ENCODE peak calls at places on chromosomes 13 and 19, in ten cellular contexts. B, H, G, V, X, T, W, J, Y and N are unnamed samples.

GRCh38 chr19:3798137-3798536 is 12.0 kb upstream of the MATK start:
- DNase-seq in B (no peak), H (no peak), G (no peak), V (no peak), X (no peak), T (no peak), W (peak), J (no peak), Y (no peak), N (no peak)

GRCh38 chr19:9494096-9494495 is 4.3 kb downstream of the ZNF560 start:
- DNase-seq in B (no peak), H (no peak), G (no peak), V (no peak), X (no peak), T (no peak), W (no peak), J (no peak), Y (no peak), N (no peak)

GRCh38 chr13:27006519-27007161 is 165.0 kb downstream of the USP12 start:
- DNase-seq in B (no peak), H (peak), G (no peak), V (no peak), X (no peak), T (peak), W (peak), J (no peak), Y (no peak), N (no peak)

GRCh38 chr19:10431254-10431942 is 11.1 kb downstream of the PDE4A start:
- DNase-seq in B (no peak), H (peak), G (no peak), V (no peak), X (no peak), T (peak), W (peak), J (no peak), Y (no peak), N (no peak)

GRCh38 chr13:23963947-23964346 is 66.6 kb upstream of the C1QTNF9B start:
- DNase-seq in B (no peak), H (no peak), G (no peak), V (no peak), X (no peak), T (no peak), W (no peak), J (no peak), Y (no peak), N (no peak)

GRCh38 chr19:23075031-23075733 is 41.6 kb upstream of the ZNF730 start:
- DNase-seq in B (peak), H (peak), G (no peak), V (peak), X (peak), T (peak), W (peak), J (peak), Y (peak), N (peak)

GRCh38 chr19:29612121-29612520 is 6.0 kb downstream of the POP4 start:
- DNase-seq in B (no peak), H (no peak), G (no peak), V (no peak), X (no peak), T (peak), W (no peak), J (no peak), Y (no peak), N (no peak)

GRCh38 chr19:16208064-16208759 is 10.5 kb downstream of the AP1M1 start:
- DNase-seq in B (no peak), H (no peak), G (no peak), V (peak), X (no peak), T (no peak), W (no peak), J (no peak), Y (no peak), N (no peak)

DNA sequence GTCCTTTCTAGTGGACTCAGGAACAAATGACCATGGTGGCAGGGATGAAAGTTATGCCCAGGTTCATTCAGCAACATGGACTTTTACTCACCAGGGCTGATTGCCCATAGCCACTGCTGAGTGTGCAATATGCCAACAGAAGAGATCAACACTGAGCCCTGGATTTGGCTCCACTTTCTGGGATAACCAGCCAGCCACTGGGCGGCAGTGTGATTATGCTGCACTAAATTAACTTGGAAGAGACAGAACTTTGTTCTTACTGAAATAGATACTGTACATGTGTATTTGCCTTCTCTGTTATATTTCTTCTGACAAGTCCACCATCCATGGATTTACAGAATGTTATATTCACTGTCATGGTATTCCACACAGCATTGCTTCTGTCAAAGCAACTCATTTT is 257.4 kb downstream of the TDRD3 start:
- DNase-seq in B (peak), H (peak), G (no peak), V (no peak), X (peak), T (no peak), W (peak), J (no peak), Y (peak), N (no peak)
- TF ChIP-seq CTCF in B (peak), H (peak), G (no peak), V (peak), X (no peak), T (no peak), W (peak), J (no peak), Y (peak), N (peak)

DNA sequence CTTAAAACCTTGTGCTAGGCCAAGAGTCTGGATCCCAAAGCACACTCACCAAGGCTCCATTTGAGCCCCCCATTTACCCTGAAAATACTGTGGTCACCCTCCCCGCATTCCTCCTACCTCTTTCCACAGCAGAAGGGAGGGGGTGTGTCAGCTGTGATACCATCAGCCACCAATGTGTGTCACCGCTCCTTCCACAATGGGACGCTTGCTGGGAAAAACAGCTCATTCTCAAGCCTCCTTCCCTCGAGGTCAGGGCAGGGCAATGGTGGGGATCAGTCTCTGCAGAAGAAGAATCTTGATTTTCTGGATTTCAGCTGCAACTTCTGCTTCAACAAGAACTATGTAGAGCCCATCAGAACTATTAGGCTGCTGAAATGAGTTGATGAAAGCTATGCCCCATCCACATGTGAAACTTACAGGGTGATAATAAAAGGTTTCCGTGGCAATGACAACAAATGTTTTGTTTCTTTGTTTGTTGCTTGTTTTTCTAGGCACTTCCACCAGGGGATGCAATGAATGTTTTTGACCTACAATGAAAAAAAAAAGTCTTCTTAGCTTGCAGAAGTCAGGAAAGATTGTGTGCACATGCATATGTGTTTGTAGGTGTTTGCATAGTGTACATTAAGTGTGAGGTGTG is 26.4 kb upstream of the ZNF507 start:
- DNase-seq in B (no peak), H (no peak), G (no peak), V (no peak), X (peak), T (no peak), W (no peak), J (peak), Y (peak), N (no peak)
- TF ChIP-seq CTCF in B (no peak), H (peak), G (no peak), V (no peak), X (no peak), T (no peak), W (peak), J (no peak), Y (no peak), N (peak)

GRCh38 chr13:106036870-106037269 is 498.6 kb downstream of the EFNB2 start:
- DNase-seq in B (no peak), H (no peak), G (no peak), V (no peak), X (no peak), T (no peak), W (no peak), J (no peak), Y (peak), N (no peak)
- TF ChIP-seq CTCF in B (no peak), H (no peak), G (no peak), V (no peak), X (no peak), T (no peak), W (no peak), J (no peak), Y (no peak), N (no peak)

DNA sequence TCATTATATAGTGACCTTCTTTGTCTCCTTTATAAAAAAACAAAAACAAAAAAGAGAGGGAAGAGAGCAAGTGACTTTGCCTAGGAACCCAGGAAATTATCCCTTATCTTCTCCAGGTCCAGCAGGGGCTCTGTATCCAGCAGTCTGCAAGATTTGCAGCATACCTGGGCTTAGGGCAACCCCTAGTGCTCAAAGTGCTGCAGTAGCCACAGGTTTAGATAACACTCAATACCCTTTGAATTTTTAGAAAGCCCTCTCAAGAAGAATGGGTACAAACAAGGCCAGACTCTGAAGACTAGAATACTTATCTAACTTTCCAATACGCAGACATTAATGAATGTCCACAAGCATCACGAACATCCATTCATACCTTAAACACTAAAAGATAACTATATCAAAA is 43.2 kb downstream of the CCNA1 start:
- DNase-seq in B (no peak), H (peak), G (no peak), V (no peak), X (no peak), T (no peak), W (no peak), J (no peak), Y (no peak), N (no peak)
- TF ChIP-seq CTCF in B (no peak), H (peak), G (no peak), V (no peak), X (no peak), T (no peak), W (peak), J (no peak), Y (no peak), N (no peak)

GRCh38 chr19:8145969-8146368 is 3.4 kb downstream of the FBN3 start:
- DNase-seq in B (no peak), H (no peak), G (no peak), V (no peak), X (no peak), T (no peak), W (no peak), J (no peak), Y (no peak), N (peak)
- TF ChIP-seq CTCF in B (no peak), H (no peak), G (no peak), V (no peak), X (no peak), T (no peak), W (no peak), J (no peak), Y (no peak), N (no peak)

GRCh38 chr13:45473627-45474026 is 8.9 kb downstream of the COG3 start:
- DNase-seq in B (no peak), H (no peak), G (no peak), V (no peak), X (no peak), T (no peak), W (no peak), J (no peak), Y (no peak), N (no peak)
- TF ChIP-seq CTCF in B (no peak), H (no peak), G (peak), V (no peak), X (peak), T (no peak), W (no peak), J (no peak), Y (no peak), N (peak)

GRCh38 chr19:33022472-33023116 is 42.1 kb downstream of the RHPN2 start:
- DNase-seq in B (no peak), H (no peak), G (no peak), V (no peak), X (peak), T (no peak), W (no peak), J (no peak), Y (no peak), N (no peak)
- TF ChIP-seq CTCF in B (no peak), H (no peak), G (no peak), V (no peak), X (no peak), T (no peak), W (no peak), J (no peak), Y (no peak), N (no peak)

GRCh38 chr13:86933676-86934075 is 737.5 kb upstream of the SLITRK5 start:
- DNase-seq in B (no peak), H (no peak), G (no peak), V (no peak), X (no peak), T (no peak), W (no peak), J (no peak), Y (no peak), N (no peak)
- TF ChIP-seq CTCF in B (no peak), H (no peak), G (no peak), V (no peak), X (no peak), T (no peak), W (no peak), J (no peak), Y (no peak), N (no peak)